ENCODE peak calls at places on chromosome 9, in four cellular contexts. Q is IMR-90, N is mesendoderm, R is H1. D is an unnamed sample.

GRCh38 chr9:133117271-133118178 is 3.5 kb downstream of the RALGDS start:
- DNase-seq in N (no peak), R (no peak), Q (no peak), D (no peak)

GRCh38 chr9:22100626-22101025 is 91.5 kb upstream of the CDKN2B start:
- DNase-seq in Q (no peak), R (no peak), N (peak; percentile 40), D (no peak)

GRCh38 chr9:135029871-135030710 is 57.4 kb upstream of the OLFM1 start:
- DNase-seq in R (no peak), Q (no peak), N (no peak), D (no peak)

GRCh38 chr9:35951736-35952135 is 6.2 kb downstream of the OR2S2 start:
- DNase-seq in R (peak; percentile 14), Q (peak; percentile 54), N (peak; percentile 84), D (no peak)

GRCh38 chr9:92635760-92636159 is 34.2 kb downstream of the IPPK start:
- DNase-seq in N (no peak), Q (no peak), R (no peak), D (peak; percentile 17)

GRCh38 chr9:36011379-36011778 is 25.3 kb upstream of the RECK start:
- DNase-seq in Q (no peak), R (no peak), N (no peak), D (no peak)

GRCh38 chr9:90340421-90340820 is 302.2 kb downstream of the DIRAS2 start:
- DNase-seq in R (no peak), Q (peak; percentile 46), N (no peak), D (no peak)

GRCh38 chr9:72305102-72305546 is 59.9 kb downstream of the ZFAND5 start:
- DNase-seq in R (no peak), Q (peak; percentile 92), N (peak; percentile 96), D (peak; percentile 74)

GRCh38 chr9:120916573-120916972 is 10.0 kb downstream of the TRAF1 start:
- DNase-seq in N (no peak), Q (peak; percentile 64), R (no peak), D (no peak)

GRCh38 chr9:27436234-27436633 is 87.9 kb upstream of the IFNK start:
- DNase-seq in Q (no peak), N (no peak), R (no peak), D (no peak)

GRCh38 chr9:134623408-134624066 is 18.1 kb upstream of the COL5A1 start:
- DNase-seq in R (no peak), Q (no peak), N (no peak), D (no peak)

GRCh38 chr9:37922391-37923120 is 18.6 kb upstream of the SLC25A51 start:
- DNase-seq in N (no peak), R (no peak), Q (no peak), D (no peak)

GRCh38 chr9:93917121-93917853 is 37.9 kb downstream of the BARX1 start:
- DNase-seq in R (no peak), Q (no peak), N (no peak), D (no peak)

GRCh38 chr9:136728548-136729123 is 14.1 kb downstream of the LCN10 start:
- DNase-seq in Q (peak; percentile 29), R (peak; percentile 81), N (peak; percentile 64), D (peak; percentile 64)

GRCh38 chr9:133528887-133529262 is 4.1 kb upstream of the MYMK start:
- DNase-seq in N (no peak), Q (no peak), R (no peak), D (no peak)

GRCh38 chr9:128558431-128559310 is 6.3 kb downstream of the SPTAN1 start:
- DNase-seq in N (peak; percentile 97), R (no peak), Q (peak; percentile 95), D (no peak)

GRCh38 chr9:85142461-85143401 is 473.2 kb downstream of the NTRK2 start:
- DNase-seq in R (no peak), N (peak; percentile 60), Q (no peak), D (no peak)

GRCh38 chr9:128203024-128203841 is at the start of gene DNM1:
- DNase-seq in R (peak; percentile 82), Q (peak; percentile 54), N (peak; percentile 76), D (peak; percentile 68)

GRCh38 chr9:71929791-71930440 is 18.5 kb downstream of the C9orf85 start:
- DNase-seq in R (no peak), N (no peak), Q (peak; percentile 20), D (no peak)

GRCh38 chr9:95189230-95190098 is 128.0 kb downstream of the FANCC start:
- DNase-seq in R (no peak), N (no peak), Q (peak; percentile 91), D (no peak)

GRCh38 chr9:33620738-33621439 is 96.8 kb downstream of the ANKRD18B start:
- DNase-seq in N (peak; percentile 83), R (no peak), Q (peak; percentile 84), D (no peak)

GRCh38 chr9:135769489-135770202 is 67.7 kb downstream of the KCNT1 start:
- DNase-seq in Q (no peak), N (no peak), R (no peak), D (no peak)

GRCh38 chr9:127960410-127961165 is 20.2 kb downstream of the EEIG1 start:
- DNase-seq in Q (no peak), N (no peak), R (no peak), D (no peak)

GRCh38 chr9:23492126-23493002 is 333.7 kb downstream of the ELAVL2 start:
- DNase-seq in Q (peak; percentile 0), R (no peak), N (peak; percentile 83), D (peak; percentile 39)

GRCh38 chr9:128389395-128390149 is 18.4 kb downstream of the URM1 start:
- DNase-seq in N (no peak), R (no peak), Q (no peak), D (no peak)

GRCh38 chr9:84953797-84954695 is 284.5 kb downstream of the NTRK2 start:
- DNase-seq in Q (peak; percentile 1), R (peak; percentile 92), N (peak; percentile 81), D (peak; percentile 87)

GRCh38 chr9:18976368-18977238 is 56.4 kb downstream of the SAXO1 start:
- DNase-seq in N (no peak), Q (peak; percentile 92), R (no peak), D (no peak)

GRCh38 chr9:28668158-28668557 is 1094.9 kb upstream of the C9orf72 start:
- DNase-seq in R (no peak), Q (no peak), N (no peak), D (no peak)

GRCh38 chr9:135410831-135411473 is 68.6 kb upstream of the PPP1R26 start:
- DNase-seq in N (peak; percentile 21), R (peak; percentile 56), Q (no peak), D (peak; percentile 56)

GRCh38 chr9:73133042-73133651 is 18.5 kb upstream of the ANXA1 start:
- DNase-seq in Q (no peak), R (no peak), N (no peak), D (no peak)

GRCh38 chr9:124082622-124083021 is 71.1 kb downstream of the LHX2 start:
- DNase-seq in N (no peak), R (no peak), Q (no peak), D (no peak)

GRCh38 chr9:28073278-28073677 is 500.0 kb upstream of the C9orf72 start:
- DNase-seq in Q (peak; percentile 36), R (peak; percentile 47), N (peak; percentile 68), D (no peak)

GRCh38 chr9:70962761-70963445 is 158.5 kb downstream of the TRPM3 start:
- DNase-seq in R (no peak), N (no peak), Q (peak; percentile 4), D (no peak)

GRCh38 chr9:87533291-87533690 is 35.6 kb downstream of the DAPK1 start:
- DNase-seq in N (no peak), Q (no peak), R (no peak), D (peak; percentile 26)
- H2AK5ac ChIP-seq in N (no peak overlapping the region), Q (no peak overlapping the region), R (no peak overlapping the region), D (no peak overlapping the region)

GRCh38 chr9:2743937-2744529 is 26.7 kb downstream of the KCNV2 start:
- DNase-seq in Q (no peak), R (no peak), N (peak; percentile 83), D (no peak)
- H3K18ac ChIP-seq in Q (no peak overlapping the region), R (no peak overlapping the region), N (peak overlapping the region; percentile 43), D (no peak overlapping the region)

GRCh38 chr9:74524289-74524688 is 27.2 kb downstream of the RORB start:
- DNase-seq in N (no peak), R (no peak), Q (no peak), D (no peak)

GRCh38 chr9:74528207-74528606 is 31.1 kb downstream of the RORB start:
- DNase-seq in N (no peak), Q (no peak), R (no peak), D (no peak)

GRCh38 chr9:74526215-74526614 is 29.1 kb downstream of the RORB start:
- DNase-seq in Q (no peak), R (no peak), N (no peak), D (no peak)

GRCh38 chr9:74533253-74533652 is 36.1 kb downstream of the RORB start:
- DNase-seq in Q (no peak), N (no peak), R (no peak), D (no peak)

GRCh38 chr9:74527718-74528117 is 30.6 kb downstream of the RORB start:
- DNase-seq in R (no peak), N (no peak), Q (no peak), D (no peak)
- H3K56ac ChIP-seq in R (no peak overlapping the region), N (no peak overlapping the region), Q (no peak overlapping the region), D (no peak overlapping the region)

GRCh38 chr9:69139596-69139995 is 34.5 kb upstream of the TJP2 start:
- DNase-seq in N (no peak), R (peak; percentile 38), Q (no peak), D (peak; percentile 12)
- H2AK5ac ChIP-seq in N (no peak overlapping the region), R (no peak overlapping the region), Q (no peak overlapping the region), D (no peak overlapping the region)